ENCODE peak calls at places on chromosomes 13 and 19, in six cellular contexts. J, U, Z, Q, A and O are unnamed samples.
A peak's percentile ranks its signal among the peaks of the same experiment; 100 is the strongest.

GRCh38 chr19:13712767-13713201 is 51.5 kb upstream of the MRI1 start:
- DNase-seq in J (no peak), U (no peak), Z (no peak), Q (no peak), A (no peak), O (no peak)

GRCh38 chr13:113836917-113837553 is 26.8 kb downstream of the GAS6 start:
- DNase-seq in J (peak; percentile 85), U (peak; percentile 88), Z (no peak), Q (no peak), A (peak; percentile 78), O (peak; percentile 89)

GRCh38 chr19:38173324-38174041 is 50.5 kb downstream of the DPF1 start:
- DNase-seq in J (peak; percentile 36), U (no peak), Z (peak; percentile 67), Q (no peak), A (peak; percentile 17), O (no peak)

GRCh38 chr19:13962738-13963602 is 10.7 kb downstream of the DCAF15 start:
- DNase-seq in J (peak; percentile 60), U (no peak), Z (no peak), Q (no peak), A (no peak), O (peak; percentile 4)

GRCh38 chr19:6274756-6275155 is 5.0 kb downstream of the MLLT1 start:
- DNase-seq in J (no peak), U (no peak), Z (no peak), Q (no peak), A (no peak), O (no peak)

GRCh38 chr13:90943961-90944360 is 403.5 kb upstream of the MIR17HG start:
- DNase-seq in J (no peak), U (no peak), Z (no peak), Q (no peak), A (no peak), O (peak; percentile 13)

GRCh38 chr13:34901577-34901976 is 40.5 kb upstream of the NBEA start:
- DNase-seq in J (no peak), U (no peak), Z (no peak), Q (no peak), A (no peak), O (no peak)

GRCh38 chr13:26007774-26008173 is 44.0 kb downstream of the SHISA2 start:
- DNase-seq in J (no peak), U (no peak), Z (no peak), Q (no peak), A (peak; percentile 47), O (no peak)

GRCh38 chr13:33277946-33278345 is 7.6 kb downstream of the STARD13 start:
- DNase-seq in J (no peak), U (no peak), Z (no peak), Q (no peak), A (no peak), O (no peak)

GRCh38 chr13:112657850-112658445 is 31.9 kb upstream of the ATP11A start:
- DNase-seq in J (peak; percentile 81), U (no peak), Z (no peak), Q (no peak), A (no peak), O (peak; percentile 44)

GRCh38 chr13:97194473-97194872 is 27.7 kb upstream of the MBNL2 start:
- DNase-seq in J (peak; percentile 78), U (no peak), Z (no peak), Q (no peak), A (peak; percentile 90), O (peak; percentile 64)

GRCh38 chr19:8611890-8612806 is 1.6 kb upstream of the ADAMTS10 start:
- DNase-seq in J (peak; percentile 66), U (peak; percentile 85), Z (peak; percentile 63), Q (no peak), A (peak; percentile 31), O (no peak)

GRCh38 chr13:27667946-27668345 is 46.3 kb downstream of the POLR1D start:
- DNase-seq in J (no peak), U (no peak), Z (no peak), Q (no peak), A (no peak), O (no peak)

GRCh38 chr13:99124695-99125334 is 75.8 kb upstream of the UBAC2 start:
- DNase-seq in J (peak; percentile 45), U (no peak), Z (no peak), Q (no peak), A (peak; percentile 86), O (no peak)

GRCh38 chr13:113148940-113149503 is 9.4 kb upstream of the PROZ start:
- DNase-seq in J (no peak), U (no peak), Z (no peak), Q (no peak), A (no peak), O (no peak)

GRCh38 chr19:15780595-15781418 is 6.7 kb upstream of the OR10H5 start:
- DNase-seq in J (no peak), U (peak; percentile 70), Z (no peak), Q (no peak), A (no peak), O (no peak)

GRCh38 chr13:76976488-76976887 is 15.4 kb upstream of the CLN5 start:
- DNase-seq in J (no peak), U (no peak), Z (no peak), Q (no peak), A (no peak), O (peak; percentile 78)

GRCh38 chr13:38880397-38880796 is 110.2 kb downstream of the STOML3 start:
- DNase-seq in J (no peak), U (no peak), Z (no peak), Q (no peak), A (no peak), O (no peak)

GRCh38 chr13:36850790-36851438 is 31.9 kb downstream of the RFXAP start:
- DNase-seq in J (no peak), U (no peak), Z (no peak), Q (no peak), A (peak; percentile 37), O (peak; percentile 68)

GRCh38 chr13:47661076-47661475 is 340.0 kb downstream of the SUCLA2 start:
- DNase-seq in J (peak; percentile 85), U (no peak), Z (no peak), Q (no peak), A (no peak), O (no peak)

GRCh38 chr13:80239571-80240255 is 101.2 kb downstream of the SPRY2 start:
- DNase-seq in J (peak; percentile 2), U (no peak), Z (no peak), Q (no peak), A (no peak), O (no peak)

GRCh38 chr13:80235131-80235530 is 105.8 kb downstream of the SPRY2 start:
- DNase-seq in J (no peak), U (no peak), Z (no peak), Q (no peak), A (peak; percentile 79), O (peak; percentile 36)

GRCh38 chr13:80239116-80239515 is 101.8 kb downstream of the SPRY2 start:
- DNase-seq in J (no peak), U (no peak), Z (no peak), Q (no peak), A (no peak), O (no peak)

GRCh38 chr13:80237646-80238045 is 103.3 kb downstream of the SPRY2 start:
- DNase-seq in J (peak; percentile 62), U (no peak), Z (no peak), Q (no peak), A (no peak), O (no peak)

GRCh38 chr13:80235559-80236296 is 105.2 kb downstream of the SPRY2 start:
- DNase-seq in J (no peak), U (no peak), Z (no peak), Q (no peak), A (peak; percentile 86), O (peak; percentile 35)
- H3K27ac ChIP-seq in J (no peak overlapping the region), U (no peak overlapping the region), Z (no peak overlapping the region), Q (no peak overlapping the region), A (peak overlapping the region; percentile 89), O (peak overlapping the region; percentile 89)

GRCh38 chr19:33176670-33177416 is 17.3 kb upstream of the LRP3 start:
- DNase-seq in J (peak; percentile 99), U (peak; percentile 97), Z (peak; percentile 85), Q (peak; percentile 99), A (peak; percentile 100), O (peak; percentile 100)
- H3K4me3 ChIP-seq in J (peak overlapping the region; percentile 60), U (peak overlapping the region; percentile 80), Z (peak overlapping the region; percentile 98), Q (peak overlapping the region; percentile 93), A (peak overlapping the region; percentile 55), O (peak overlapping the region; percentile 79)

DNA sequence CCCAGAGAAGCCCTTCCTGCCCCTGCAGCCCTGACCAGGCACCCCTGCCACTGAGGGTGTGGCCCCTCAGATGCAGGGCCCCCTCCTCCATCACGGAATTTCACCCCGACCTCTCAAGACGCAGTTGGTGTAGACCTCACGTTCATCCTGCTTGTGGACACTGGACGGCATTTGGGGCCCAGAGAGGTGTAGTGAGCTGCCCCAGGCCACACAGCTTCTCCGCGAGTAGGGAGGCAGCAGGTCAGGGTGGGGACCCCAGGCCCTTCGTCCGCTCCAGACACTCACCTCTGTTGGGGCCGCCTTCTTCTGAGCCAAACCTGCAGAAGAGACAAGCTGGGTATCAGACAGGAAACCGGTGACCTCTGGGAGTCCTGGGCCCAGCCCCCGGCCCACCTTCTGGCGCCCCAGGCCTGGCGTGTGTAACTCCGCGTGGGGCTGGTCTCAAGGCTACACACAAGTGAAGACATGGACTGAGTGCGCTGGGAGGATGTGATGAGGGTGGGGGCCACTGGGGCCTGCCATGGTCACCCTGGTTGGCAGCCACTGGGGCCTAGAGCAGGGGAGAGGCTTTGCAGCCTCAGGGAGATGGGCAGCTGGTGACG is 33.1 kb downstream of the PIP5K1C start:
- DNase-seq in J (no peak), U (no peak), Z (no peak), Q (no peak), A (no peak), O (no peak)
- H3K4me1 ChIP-seq in J (peaks cover 18% of the 10 kb centered on the region), U (no peaks in the 10 kb centered on the region), Z (peaks cover 30% of the 10 kb centered on the region), Q (peaks cover 34% of the 10 kb centered on the region), A (peaks cover 23% of the 10 kb centered on the region), O (peaks cover 13% of the 10 kb centered on the region)

DNA sequence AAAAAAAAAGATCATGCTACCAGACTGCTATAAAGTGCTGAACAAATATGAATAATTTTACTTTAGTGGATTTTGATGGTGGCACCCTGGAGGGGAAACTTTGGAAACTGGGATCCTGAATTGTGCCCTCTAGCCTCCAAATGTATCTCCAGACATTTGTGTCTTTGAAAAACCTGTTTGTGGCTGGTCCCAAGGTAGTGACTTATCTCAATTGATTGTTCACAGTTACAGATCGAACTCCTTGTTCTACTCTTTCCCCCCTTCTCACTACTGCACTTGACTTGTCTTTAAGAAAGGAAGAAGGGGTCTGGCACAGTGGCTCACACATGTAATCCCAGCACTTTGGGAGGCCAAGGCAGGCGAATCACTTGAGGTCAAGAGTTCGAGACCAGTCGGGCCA is 10.5 kb downstream of the RGL3 start:
- DNase-seq in J (no peak), U (no peak), Z (no peak), Q (no peak), A (no peak), O (no peak)
- H3K27ac ChIP-seq in J (no peak overlapping the region), U (no peak overlapping the region), Z (no peak overlapping the region), Q (no peak overlapping the region), A (no peak overlapping the region), O (no peak overlapping the region)